ENCODE peak calls at places on chromosomes 11 and 22, in nine cellular contexts. R is esophagus squamous epithelium; F is HFF-Myc; L is PC-3; K is lower lobe of right lung; V is spleen; I is Peyer's patch; C is effector memory CD4-positive, alpha-beta T cell; S is GM23338. Y is an unnamed sample.

GRCh38 chr22:35883028-35883620 is 145.5 kb downstream of the RBFOX2 start:
- DNase-seq in R (no peak), F (no peak), L (peak), K (no peak), V (no peak), I (no peak), C (no peak), S (peak), Y (no peak)

GRCh38 chr11:19577849-19578619 is 134.6 kb upstream of the NAV2 start:
- DNase-seq in R (no peak), F (peak), L (peak), K (no peak), V (no peak), I (no peak), C (no peak), S (no peak), Y (no peak)

GRCh38 chr11:12236744-12237101 is 126.3 kb downstream of the MICAL2 start:
- DNase-seq in R (no peak), F (no peak), L (no peak), K (no peak), V (no peak), I (no peak), C (no peak), S (no peak), Y (no peak)

GRCh38 chr11:17730608-17731462 is 3.7 kb upstream of the KCNC1 start:
- DNase-seq in R (no peak), F (peak), L (peak), K (peak), V (peak), I (peak), C (no peak), S (peak), Y (peak)

GRCh38 chr11:83523676-83524075 is 237.5 kb upstream of the CCDC90B start:
- DNase-seq in R (no peak), F (no peak), L (no peak), K (no peak), V (no peak), I (no peak), C (no peak), S (peak), Y (no peak)

GRCh38 chr11:17767914-17768313 is 33.3 kb downstream of the KCNC1 start:
- DNase-seq in R (no peak), F (no peak), L (no peak), K (no peak), V (peak), I (no peak), C (no peak), S (no peak), Y (no peak)

GRCh38 chr11:8248786-8249185 is 14.9 kb downstream of the LMO1 start:
- DNase-seq in R (no peak), F (no peak), L (no peak), K (peak), V (peak), I (peak), C (no peak), S (no peak), Y (no peak)

GRCh38 chr11:134911514-134912180 is 499.6 kb upstream of the B3GAT1 start:
- DNase-seq in R (no peak), F (no peak), L (no peak), K (no peak), V (no peak), I (no peak), C (no peak), S (no peak), Y (no peak)

GRCh38 chr22:46710842-46711241 is 27.2 kb downstream of the CERK start:
- DNase-seq in R (no peak), F (no peak), L (no peak), K (no peak), V (no peak), I (no peak), C (no peak), S (no peak), Y (no peak)

GRCh38 chr11:78683774-78684173 is 109.1 kb upstream of the NARS2 start:
- DNase-seq in R (no peak), F (no peak), L (no peak), K (no peak), V (no peak), I (no peak), C (no peak), S (peak), Y (no peak)

GRCh38 chr11:120336641-120337132 is 474 bp downstream of the ARHGEF12 start:
- DNase-seq in R (no peak), F (no peak), L (peak), K (peak), V (no peak), I (no peak), C (no peak), S (peak), Y (no peak)

GRCh38 chr11:30333405-30333804 is 10.5 kb downstream of the ARL14EP start:
- DNase-seq in R (no peak), F (no peak), L (peak), K (no peak), V (no peak), I (no peak), C (no peak), S (peak), Y (no peak)

GRCh38 chr22:25419247-25420113 is 145.0 kb upstream of the GRK3 start:
- DNase-seq in R (no peak), F (no peak), L (no peak), K (peak), V (no peak), I (no peak), C (no peak), S (no peak), Y (no peak)

GRCh38 chr22:49663823-49664222 is 163.8 kb downstream of the BRD1 start:
- DNase-seq in R (no peak), F (no peak), L (no peak), K (peak), V (peak), I (no peak), C (no peak), S (no peak), Y (peak)

GRCh38 chr11:31874631-31875191 is 63.6 kb upstream of the PAX6 start:
- DNase-seq in R (no peak), F (no peak), L (no peak), K (no peak), V (no peak), I (no peak), C (no peak), S (no peak), Y (no peak)

GRCh38 chr11:33329705-33330329 is 72.6 kb downstream of the HIPK3 start:
- DNase-seq in R (no peak), F (peak), L (peak), K (no peak), V (no peak), I (no peak), C (peak), S (peak), Y (peak)

GRCh38 chr22:37804502-37804885 is 3.2 kb upstream of the GCAT start:
- DNase-seq in R (no peak), F (no peak), L (no peak), K (no peak), V (no peak), I (peak), C (no peak), S (peak), Y (no peak)
- H3K4me3 ChIP-seq in R (peak), F (peak), L (peak), K (peak), V (peak), I (peak), C (peak), S (peak), Y (no peak)

GRCh38 chr11:61974766-61975631 is 7.6 kb upstream of the FTH1 start:
- DNase-seq in R (no peak), F (no peak), L (peak), K (no peak), V (peak), I (no peak), C (no peak), S (no peak), Y (no peak)
- H3K4me3 ChIP-seq in R (no peak), F (no peak), L (no peak), K (no peak), V (no peak), I (peak), C (no peak), S (no peak), Y (no peak)

GRCh38 chr22:50672471-50673230 is at the start of gene SHANK3:
- DNase-seq in R (no peak), F (no peak), L (no peak), K (peak), V (peak), I (peak), C (no peak), S (peak), Y (no peak)
- H3K4me3 ChIP-seq in R (peak), F (no peak), L (no peak), K (peak), V (peak), I (peak), C (peak), S (peak), Y (no peak)

GRCh38 chr11:117202386-117203068 is 3.4 kb downstream of the TAGLN start:
- DNase-seq in R (no peak), F (no peak), L (no peak), K (no peak), V (no peak), I (no peak), C (no peak), S (no peak), Y (no peak)
- H3K4me3 ChIP-seq in R (peak), F (no peak), L (no peak), K (peak), V (peak), I (peak), C (no peak), S (no peak), Y (no peak)

GRCh38 chr11:57458410-57459111 is 1.8 kb upstream of the RTN4RL2 start:
- DNase-seq in R (no peak), F (no peak), L (peak), K (peak), V (peak), I (peak), C (no peak), S (peak), Y (peak)

GRCh38 chr11:57458060-57458409 is 2.3 kb upstream of the RTN4RL2 start:
- DNase-seq in R (no peak), F (no peak), L (peak), K (no peak), V (no peak), I (no peak), C (no peak), S (peak), Y (peak)

GRCh38 chr11:57456960-57457642 is 3.2 kb upstream of the RTN4RL2 start:
- DNase-seq in R (peak), F (no peak), L (peak), K (peak), V (peak), I (peak), C (peak), S (peak), Y (peak)

GRCh38 chr11:57459112-57460016 is 964 bp upstream of the RTN4RL2 start:
- DNase-seq in R (no peak), F (no peak), L (peak), K (no peak), V (peak), I (no peak), C (no peak), S (peak), Y (no peak)

GRCh38 chr11:57457643-57458023 is 2.7 kb upstream of the RTN4RL2 start:
- DNase-seq in R (no peak), F (no peak), L (no peak), K (no peak), V (peak), I (no peak), C (no peak), S (no peak), Y (no peak)
- H3K4me3 ChIP-seq in R (no peak), F (no peak), L (peak), K (no peak), V (peak), I (no peak), C (no peak), S (peak), Y (no peak)

Y was measured in CD8-positive, alpha-beta memory T cell.